ENCODE peak calls at places on chromosome 10, in seven cellular contexts. One of them, this sample, is unnamed.

GRCh38 chr10:123560301-123561144 is 105.6 kb upstream of the GPR26 start:
- DNase-seq in hypothalamus: no peak
- DNase-seq in stimulated activated CD8-positive, alpha-beta memory T cell treated with anti-CD3 and anti-CD28 coated beads, Interleukin-2, amount 100 ng/mL, for 1 hour: no peak
- DNase-seq in brain microvascular endothelial cell: no peak
- DNase-seq in heart right ventricle: no peak
- DNase-seq in amniotic stem cell: no peak
- DNase-seq in GM12892: no peak
- DNase-seq in this sample: no peak

GRCh38 chr10:18583575-18584270 is 67.7 kb downstream of the NSUN6 start:
- DNase-seq in heart right ventricle: no peak
- DNase-seq in amniotic stem cell: no peak
- DNase-seq in brain microvascular endothelial cell: no peak
- DNase-seq in hypothalamus: no peak
- DNase-seq in stimulated activated CD8-positive, alpha-beta memory T cell treated with anti-CD3 and anti-CD28 coated beads, Interleukin-2, amount 100 ng/mL, for 1 hour: no peak
- DNase-seq in GM12892: no peak
- DNase-seq in this sample: peak; percentile 37

GRCh38 chr10:132237871-132238270 is 51.1 kb downstream of the DPYSL4 start:
- DNase-seq in hypothalamus: no peak
- DNase-seq in amniotic stem cell: no peak
- DNase-seq in heart right ventricle: no peak
- DNase-seq in GM12892: no peak
- DNase-seq in stimulated activated CD8-positive, alpha-beta memory T cell treated with anti-CD3 and anti-CD28 coated beads, Interleukin-2, amount 100 ng/mL, for 1 hour: no peak
- DNase-seq in brain microvascular endothelial cell: no peak
- DNase-seq in this sample: no peak

GRCh38 chr10:86753638-86754434 is 2.6 kb upstream of the BMPR1A start:
- DNase-seq in GM12892: no peak
- DNase-seq in amniotic stem cell: no peak
- DNase-seq in stimulated activated CD8-positive, alpha-beta memory T cell treated with anti-CD3 and anti-CD28 coated beads, Interleukin-2, amount 100 ng/mL, for 1 hour: no peak
- DNase-seq in heart right ventricle: peak; percentile 52
- DNase-seq in hypothalamus: no peak
- DNase-seq in brain microvascular endothelial cell: no peak
- DNase-seq in this sample: no peak

GRCh38 chr10:53079283-53079682 is 306.7 kb upstream of the MBL2 start:
- DNase-seq in GM12892: no peak
- DNase-seq in amniotic stem cell: no peak
- DNase-seq in hypothalamus: no peak
- DNase-seq in stimulated activated CD8-positive, alpha-beta memory T cell treated with anti-CD3 and anti-CD28 coated beads, Interleukin-2, amount 100 ng/mL, for 1 hour: no peak
- DNase-seq in heart right ventricle: no peak
- DNase-seq in brain microvascular endothelial cell: no peak
- DNase-seq in this sample: no peak

GRCh38 chr10:78472542-78472890 is 438.9 kb downstream of the RPS24 start:
- DNase-seq in hypothalamus: no peak
- DNase-seq in brain microvascular endothelial cell: no peak
- DNase-seq in stimulated activated CD8-positive, alpha-beta memory T cell treated with anti-CD3 and anti-CD28 coated beads, Interleukin-2, amount 100 ng/mL, for 1 hour: no peak
- DNase-seq in GM12892: no peak
- DNase-seq in amniotic stem cell: no peak
- DNase-seq in heart right ventricle: no peak
- DNase-seq in this sample: no peak

GRCh38 chr10:102630663-102631062 is 13.6 kb upstream of the TRIM8 start:
- DNase-seq in stimulated activated CD8-positive, alpha-beta memory T cell treated with anti-CD3 and anti-CD28 coated beads, Interleukin-2, amount 100 ng/mL, for 1 hour: no peak
- DNase-seq in heart right ventricle: no peak
- DNase-seq in amniotic stem cell: no peak
- DNase-seq in GM12892: no peak
- DNase-seq in hypothalamus: no peak
- DNase-seq in brain microvascular endothelial cell: no peak
- DNase-seq in this sample: no peak

GRCh38 chr10:124725791-124726190 is 18.4 kb downstream of the FAM53B start:
- DNase-seq in brain microvascular endothelial cell: no peak
- DNase-seq in heart right ventricle: no peak
- DNase-seq in GM12892: no peak
- DNase-seq in hypothalamus: no peak
- DNase-seq in stimulated activated CD8-positive, alpha-beta memory T cell treated with anti-CD3 and anti-CD28 coated beads, Interleukin-2, amount 100 ng/mL, for 1 hour: no peak
- DNase-seq in amniotic stem cell: no peak
- DNase-seq in this sample: no peak

GRCh38 chr10:6748981-6749630 is 169.0 kb upstream of the PRKCQ start:
- DNase-seq in amniotic stem cell: no peak
- DNase-seq in brain microvascular endothelial cell: peak; percentile 7
- DNase-seq in heart right ventricle: no peak
- DNase-seq in stimulated activated CD8-positive, alpha-beta memory T cell treated with anti-CD3 and anti-CD28 coated beads, Interleukin-2, amount 100 ng/mL, for 1 hour: no peak
- DNase-seq in hypothalamus: no peak
- DNase-seq in GM12892: no peak
- DNase-seq in this sample: no peak